ENCODE peak calls at places on chromosome 21, in seven cellular contexts. One of them, this sample, is unnamed.

GRCh38 chr21:34808569-34809204 is 139.9 kb downstream of the CLIC6 start:
- DNase-seq in heart left ventricle: no peak
- DNase-seq in CD8-positive, alpha-beta T cell: no peak
- DNase-seq in DND-41: no peak
- DNase-seq in colonic mucosa: no peak
- DNase-seq in breast epithelium: no peak
- DNase-seq in tibial nerve: no peak
- DNase-seq in this sample: no peak

GRCh38 chr21:46181953-46182547 is 2.2 kb downstream of the SPATC1L start:
- DNase-seq in heart left ventricle: no peak
- DNase-seq in CD8-positive, alpha-beta T cell: no peak
- DNase-seq in DND-41: no peak
- DNase-seq in colonic mucosa: peak; percentile 17
- DNase-seq in breast epithelium: no peak
- DNase-seq in tibial nerve: no peak
- DNase-seq in this sample: no peak

GRCh38 chr21:34276711-34277425 is 86.9 kb upstream of the KCNE2 start:
- DNase-seq in heart left ventricle: no peak
- DNase-seq in CD8-positive, alpha-beta T cell: no peak
- DNase-seq in DND-41: no peak
- DNase-seq in colonic mucosa: no peak
- DNase-seq in breast epithelium: no peak
- DNase-seq in tibial nerve: no peak
- DNase-seq in this sample: no peak

GRCh38 chr21:34648739-34649297 is 20.0 kb upstream of the CLIC6 start:
- DNase-seq in heart left ventricle: no peak
- DNase-seq in CD8-positive, alpha-beta T cell: no peak
- DNase-seq in DND-41: no peak
- DNase-seq in colonic mucosa: no peak
- DNase-seq in breast epithelium: no peak
- DNase-seq in tibial nerve: no peak
- DNase-seq in this sample: no peak

GRCh38 chr21:32782698-32783097 is 11.1 kb upstream of the PAXBP1 start:
- DNase-seq in heart left ventricle: no peak
- DNase-seq in CD8-positive, alpha-beta T cell: no peak
- DNase-seq in DND-41: no peak
- DNase-seq in colonic mucosa: no peak
- DNase-seq in breast epithelium: no peak
- DNase-seq in tibial nerve: no peak
- DNase-seq in this sample: no peak

GRCh38 chr21:46560568-46561447 is 44.1 kb downstream of the S100B start:
- DNase-seq in heart left ventricle: no peak
- DNase-seq in CD8-positive, alpha-beta T cell: no peak
- DNase-seq in DND-41: no peak
- DNase-seq in colonic mucosa: no peak
- DNase-seq in breast epithelium: no peak
- DNase-seq in tibial nerve: no peak
- DNase-seq in this sample: no peak

GRCh38 chr21:45087022-45087823 is 12.8 kb downstream of the ADARB1 start:
- DNase-seq in heart left ventricle: no peak
- DNase-seq in CD8-positive, alpha-beta T cell: no peak
- DNase-seq in DND-41: peak; percentile 70
- DNase-seq in colonic mucosa: no peak
- DNase-seq in breast epithelium: no peak
- DNase-seq in tibial nerve: no peak
- DNase-seq in this sample: no peak

GRCh38 chr21:27586326-27586725 is 619.4 kb upstream of the ADAMTS5 start:
- DNase-seq in heart left ventricle: no peak
- DNase-seq in CD8-positive, alpha-beta T cell: no peak
- DNase-seq in DND-41: no peak
- DNase-seq in colonic mucosa: no peak
- DNase-seq in breast epithelium: no peak
- DNase-seq in tibial nerve: no peak
- DNase-seq in this sample: no peak

GRCh38 chr21:20276954-20277353 is 721.3 kb upstream of the NCAM2 start:
- DNase-seq in heart left ventricle: no peak
- DNase-seq in CD8-positive, alpha-beta T cell: no peak
- DNase-seq in DND-41: no peak
- DNase-seq in colonic mucosa: no peak
- DNase-seq in breast epithelium: no peak
- DNase-seq in tibial nerve: no peak
- DNase-seq in this sample: no peak

GRCh38 chr21:43881283-43881682 is 16.3 kb downstream of the AGPAT3 start:
- DNase-seq in heart left ventricle: no peak
- DNase-seq in CD8-positive, alpha-beta T cell: peak; percentile 49
- DNase-seq in DND-41: no peak
- DNase-seq in colonic mucosa: no peak
- DNase-seq in breast epithelium: no peak
- DNase-seq in tibial nerve: no peak
- DNase-seq in this sample: no peak

GRCh38 chr21:28066051-28066450 is 926.6 kb downstream of the LTN1 start:
- DNase-seq in heart left ventricle: no peak
- DNase-seq in CD8-positive, alpha-beta T cell: no peak
- DNase-seq in DND-41: no peak
- DNase-seq in colonic mucosa: no peak
- DNase-seq in breast epithelium: no peak
- DNase-seq in tibial nerve: no peak
- DNase-seq in this sample: no peak

GRCh38 chr21:19621837-19622496 is 1218.4 kb upstream of the TMPRSS15 start:
- DNase-seq in heart left ventricle: no peak
- DNase-seq in CD8-positive, alpha-beta T cell: no peak
- DNase-seq in DND-41: no peak
- DNase-seq in colonic mucosa: no peak
- DNase-seq in breast epithelium: no peak
- DNase-seq in tibial nerve: no peak
- DNase-seq in this sample: no peak

GRCh38 chr21:41653944-41654625 is 112.8 kb downstream of the RIPK4 start:
- DNase-seq in heart left ventricle: no peak
- DNase-seq in CD8-positive, alpha-beta T cell: no peak
- DNase-seq in DND-41: no peak
- DNase-seq in colonic mucosa: no peak
- DNase-seq in breast epithelium: no peak
- DNase-seq in tibial nerve: no peak
- DNase-seq in this sample: no peak

GRCh38 chr21:45854702-45855247 is 126.8 kb upstream of the COL6A1 start:
- DNase-seq in heart left ventricle: no peak
- DNase-seq in CD8-positive, alpha-beta T cell: no peak
- DNase-seq in DND-41: no peak
- DNase-seq in colonic mucosa: no peak
- DNase-seq in breast epithelium: no peak
- DNase-seq in tibial nerve: no peak
- DNase-seq in this sample: no peak

GRCh38 chr21:25503981-25504380 is 103.3 kb downstream of the MRPL39 start:
- DNase-seq in heart left ventricle: no peak
- DNase-seq in CD8-positive, alpha-beta T cell: no peak
- DNase-seq in DND-41: no peak
- DNase-seq in colonic mucosa: no peak
- DNase-seq in breast epithelium: no peak
- DNase-seq in tibial nerve: no peak
- DNase-seq in this sample: no peak

GRCh38 chr21:43211085-43212071 is 42.6 kb downstream of the CRYAA start:
- DNase-seq in heart left ventricle: peak; percentile 65
- DNase-seq in CD8-positive, alpha-beta T cell: no peak
- DNase-seq in DND-41: no peak
- DNase-seq in colonic mucosa: peak; percentile 80
- DNase-seq in breast epithelium: peak; percentile 50
- DNase-seq in tibial nerve: peak; percentile 20
- DNase-seq in this sample: no peak

GRCh38 chr21:27258756-27259429 is 292.0 kb upstream of the ADAMTS5 start:
- DNase-seq in heart left ventricle: no peak
- DNase-seq in CD8-positive, alpha-beta T cell: no peak
- DNase-seq in DND-41: no peak
- DNase-seq in colonic mucosa: no peak
- DNase-seq in breast epithelium: no peak
- DNase-seq in tibial nerve: no peak
- DNase-seq in this sample: no peak

GRCh38 chr21:33948951-33949444 is 33.4 kb upstream of the ATP5PO start:
- DNase-seq in heart left ventricle: no peak
- DNase-seq in CD8-positive, alpha-beta T cell: no peak
- DNase-seq in DND-41: no peak
- DNase-seq in colonic mucosa: no peak
- DNase-seq in breast epithelium: no peak
- DNase-seq in tibial nerve: no peak
- DNase-seq in this sample: no peak

GRCh38 chr21:15004721-15005370 is 60.0 kb downstream of the NRIP1 start:
- DNase-seq in heart left ventricle: no peak
- DNase-seq in CD8-positive, alpha-beta T cell: no peak
- DNase-seq in DND-41: no peak
- DNase-seq in colonic mucosa: no peak
- DNase-seq in breast epithelium: no peak
- DNase-seq in tibial nerve: no peak
- DNase-seq in this sample: no peak

GRCh38 chr21:33994373-33994772 is 78.8 kb upstream of the ATP5PO start:
- DNase-seq in heart left ventricle: no peak
- DNase-seq in CD8-positive, alpha-beta T cell: no peak
- DNase-seq in DND-41: no peak
- DNase-seq in colonic mucosa: no peak
- DNase-seq in breast epithelium: no peak
- DNase-seq in tibial nerve: no peak
- DNase-seq in this sample: no peak

DNA sequence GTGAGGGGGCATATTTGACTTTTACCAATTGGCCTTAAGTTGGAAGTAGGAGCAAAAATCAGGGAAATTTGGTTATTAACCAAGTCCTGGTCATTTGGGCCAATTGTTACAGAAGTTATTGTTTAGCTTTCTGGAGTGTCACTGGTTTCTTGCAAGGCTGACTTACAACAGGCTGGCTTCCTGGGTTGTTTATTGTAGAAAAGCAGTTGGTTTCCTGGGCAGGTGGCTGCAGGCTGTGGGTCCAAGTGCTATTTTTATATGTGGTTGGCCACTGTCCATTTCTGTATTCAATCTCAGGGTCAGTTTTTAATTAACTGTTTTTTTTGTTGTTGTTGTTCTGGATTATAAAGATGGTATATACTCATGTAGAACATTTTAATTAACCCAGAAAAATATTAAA is 174.1 kb downstream of the KCNJ6 start:
- DNase-seq in heart left ventricle: no peak
- DNase-seq in CD8-positive, alpha-beta T cell: no peak
- DNase-seq in DND-41: no peak
- DNase-seq in colonic mucosa: no peak
- DNase-seq in breast epithelium: no peak
- DNase-seq in tibial nerve: no peak
- DNase-seq in this sample: no peak
- H3K27ac ChIP-seq in heart left ventricle: no peak overlapping the region
- H3K27ac ChIP-seq in CD8-positive, alpha-beta T cell: no peak overlapping the region
- H3K27ac ChIP-seq in DND-41: no peak overlapping the region
- H3K27ac ChIP-seq in colonic mucosa: no peak overlapping the region
- H3K27ac ChIP-seq in breast epithelium: no peak overlapping the region
- H3K27ac ChIP-seq in tibial nerve: no peak overlapping the region
- H3K27ac ChIP-seq in this sample: no peak overlapping the region

GRCh38 chr21:35943752-35944151 is 116.6 kb downstream of the SETD4 start:
- DNase-seq in heart left ventricle: no peak
- DNase-seq in CD8-positive, alpha-beta T cell: no peak
- DNase-seq in DND-41: no peak
- DNase-seq in colonic mucosa: no peak
- DNase-seq in breast epithelium: no peak
- DNase-seq in tibial nerve: no peak
- DNase-seq in this sample: no peak

GRCh38 chr21:35945089-35945671 is 115.1 kb downstream of the SETD4 start:
- DNase-seq in heart left ventricle: no peak
- DNase-seq in CD8-positive, alpha-beta T cell: no peak
- DNase-seq in DND-41: no peak
- DNase-seq in colonic mucosa: no peak
- DNase-seq in breast epithelium: no peak
- DNase-seq in tibial nerve: no peak
- DNase-seq in this sample: no peak

GRCh38 chr21:35940074-35940927 is 120.0 kb downstream of the SETD4 start:
- DNase-seq in heart left ventricle: peak; percentile 42
- DNase-seq in CD8-positive, alpha-beta T cell: no peak
- DNase-seq in DND-41: peak; percentile 37
- DNase-seq in colonic mucosa: peak; percentile 29
- DNase-seq in breast epithelium: no peak
- DNase-seq in tibial nerve: peak; percentile 25
- DNase-seq in this sample: no peak

GRCh38 chr21:35942211-35943144 is 117.8 kb downstream of the SETD4 start:
- DNase-seq in heart left ventricle: no peak
- DNase-seq in CD8-positive, alpha-beta T cell: no peak
- DNase-seq in DND-41: no peak
- DNase-seq in colonic mucosa: no peak
- DNase-seq in breast epithelium: no peak
- DNase-seq in tibial nerve: no peak
- DNase-seq in this sample: no peak
- H3K27ac ChIP-seq in heart left ventricle: no peak overlapping the region
- H3K27ac ChIP-seq in CD8-positive, alpha-beta T cell: no peak overlapping the region
- H3K27ac ChIP-seq in DND-41: no peak overlapping the region
- H3K27ac ChIP-seq in colonic mucosa: no peak overlapping the region
- H3K27ac ChIP-seq in breast epithelium: no peak overlapping the region
- H3K27ac ChIP-seq in tibial nerve: no peak overlapping the region
- H3K27ac ChIP-seq in this sample: no peak overlapping the region

DNA sequence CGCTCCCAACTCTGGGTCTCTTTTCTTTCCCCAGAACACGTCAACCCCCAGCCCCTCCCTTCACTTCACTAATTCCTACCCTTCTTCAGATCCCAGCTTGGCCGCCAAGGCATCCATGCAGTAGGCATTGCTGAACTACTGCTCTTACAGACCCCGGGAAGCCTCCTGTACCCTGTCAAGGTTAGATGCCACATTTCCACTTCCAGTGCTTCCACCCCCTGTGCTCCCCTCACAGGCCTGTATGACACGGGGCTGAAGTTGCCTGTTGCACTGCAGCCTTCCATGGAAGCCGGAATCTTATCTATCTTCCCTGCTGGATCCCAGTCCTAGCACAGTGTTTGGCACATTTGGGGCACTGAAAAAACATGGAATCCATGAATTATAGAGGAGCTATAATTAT is 99.0 kb upstream of the SOD1 start:
- DNase-seq in heart left ventricle: no peak
- DNase-seq in CD8-positive, alpha-beta T cell: no peak
- DNase-seq in DND-41: no peak
- DNase-seq in colonic mucosa: no peak
- DNase-seq in breast epithelium: no peak
- DNase-seq in tibial nerve: no peak
- DNase-seq in this sample: no peak
- H3K27ac ChIP-seq in heart left ventricle: no peak overlapping the region
- H3K27ac ChIP-seq in CD8-positive, alpha-beta T cell: no peak overlapping the region
- H3K27ac ChIP-seq in DND-41: no peak overlapping the region
- H3K27ac ChIP-seq in colonic mucosa: no peak overlapping the region
- H3K27ac ChIP-seq in breast epithelium: no peak overlapping the region
- H3K27ac ChIP-seq in tibial nerve: no peak overlapping the region
- H3K27ac ChIP-seq in this sample: no peak overlapping the region

GRCh38 chr21:38818336-38818723 is 12.6 kb downstream of the ETS2 start:
- DNase-seq in heart left ventricle: no peak
- DNase-seq in CD8-positive, alpha-beta T cell: no peak
- DNase-seq in DND-41: no peak
- DNase-seq in colonic mucosa: peak; percentile 28
- DNase-seq in breast epithelium: no peak
- DNase-seq in tibial nerve: no peak
- DNase-seq in this sample: no peak

GRCh38 chr21:38819051-38819718 is 13.5 kb downstream of the ETS2 start:
- DNase-seq in heart left ventricle: no peak
- DNase-seq in CD8-positive, alpha-beta T cell: no peak
- DNase-seq in DND-41: no peak
- DNase-seq in colonic mucosa: peak; percentile 61
- DNase-seq in breast epithelium: no peak
- DNase-seq in tibial nerve: no peak
- DNase-seq in this sample: no peak

GRCh38 chr21:38819719-38820147 is 14.0 kb downstream of the ETS2 start:
- DNase-seq in heart left ventricle: no peak
- DNase-seq in CD8-positive, alpha-beta T cell: no peak
- DNase-seq in DND-41: no peak
- DNase-seq in colonic mucosa: peak; percentile 67
- DNase-seq in breast epithelium: peak; percentile 64
- DNase-seq in tibial nerve: no peak
- DNase-seq in this sample: no peak

GRCh38 chr21:38816400-38816973 is 10.8 kb downstream of the ETS2 start:
- DNase-seq in heart left ventricle: no peak
- DNase-seq in CD8-positive, alpha-beta T cell: no peak
- DNase-seq in DND-41: no peak
- DNase-seq in colonic mucosa: no peak
- DNase-seq in breast epithelium: no peak
- DNase-seq in tibial nerve: no peak
- DNase-seq in this sample: peak; percentile 26

GRCh38 chr21:38817371-38818335 is 11.9 kb downstream of the ETS2 start:
- DNase-seq in heart left ventricle: no peak
- DNase-seq in CD8-positive, alpha-beta T cell: no peak
- DNase-seq in DND-41: no peak
- DNase-seq in colonic mucosa: no peak
- DNase-seq in breast epithelium: no peak
- DNase-seq in tibial nerve: no peak
- DNase-seq in this sample: no peak
- H3K27ac ChIP-seq in heart left ventricle: no peak overlapping the region
- H3K27ac ChIP-seq in CD8-positive, alpha-beta T cell: no peak overlapping the region
- H3K27ac ChIP-seq in DND-41: no peak overlapping the region
- H3K27ac ChIP-seq in colonic mucosa: peak overlapping the region; percentile 63
- H3K27ac ChIP-seq in breast epithelium: no peak overlapping the region
- H3K27ac ChIP-seq in tibial nerve: peak overlapping the region; percentile 48
- H3K27ac ChIP-seq in this sample: no peak overlapping the region